ENCODE peak calls at places on chromosome 16, in nine cellular contexts. T, M, Y, S, N, Q, L, H and I are unnamed samples.

GRCh38 chr16:82530883-82531282 is 95.9 kb upstream of the CDH13 start:
- DNase-seq in H (no peak), M (no peak), S (no peak), Q (no peak), Y (no peak), L (no peak), T (no peak), N (no peak), I (no peak)

GRCh38 chr16:81237942-81238295 is 570 bp upstream of the BCO1 start:
- DNase-seq in N (no peak), S (no peak), T (no peak), Y (no peak), H (no peak), M (no peak), L (no peak), Q (no peak), I (no peak)

GRCh38 chr16:76946879-76947278 is 244.1 kb upstream of the MON1B start:
- DNase-seq in Y (peak; percentile 87), N (no peak), M (no peak), T (no peak), L (no peak), S (no peak), Q (peak; percentile 10), H (no peak), I (no peak)

GRCh38 chr16:14520753-14521152 is 109.3 kb downstream of the PARN start:
- DNase-seq in L (no peak), Y (no peak), T (no peak), S (no peak), H (no peak), M (no peak), Q (no peak), N (no peak), I (no peak)

GRCh38 chr16:79415983-79416641 is 184.4 kb downstream of the MAF start:
- DNase-seq in M (no peak), L (no peak), S (no peak), N (no peak), T (no peak), H (peak; percentile 20), Q (no peak), Y (no peak), I (no peak)

GRCh38 chr16:12087901-12088364 is 111.4 kb downstream of the SNX29 start:
- DNase-seq in S (no peak), H (peak; percentile 21), Y (peak; percentile 18), T (no peak), N (peak; percentile 15), M (no peak), L (no peak), Q (no peak), I (peak; percentile 47)

GRCh38 chr16:30349695-30350094 is 5.4 kb downstream of the CD2BP2 start:
- DNase-seq in L (no peak), N (no peak), Q (no peak), M (no peak), S (no peak), T (no peak), Y (no peak), H (no peak), I (no peak)

GRCh38 chr16:63913278-63913677 is 1208.6 kb downstream of the CDH11 start:
- DNase-seq in M (no peak), L (no peak), T (no peak), N (no peak), Y (no peak), S (no peak), Q (no peak), H (no peak), I (no peak)

GRCh38 chr16:10668322-10669045 is 26.2 kb downstream of the TEKT5 start:
- DNase-seq in T (peak; percentile 22), H (no peak), N (no peak), L (no peak), S (peak; percentile 14), Q (peak; percentile 47), M (peak; percentile 50), Y (peak; percentile 18), I (no peak)

GRCh38 chr16:22912654-22913053 is 98.7 kb downstream of the HS3ST2 start:
- DNase-seq in Y (no peak), S (no peak), N (no peak), T (no peak), Q (no peak), H (no peak), M (no peak), L (no peak), I (no peak)

GRCh38 chr16:57266531-57267268 is 17.8 kb downstream of the PLLP start:
- DNase-seq in N (no peak), H (peak; percentile 51), M (no peak), S (no peak), T (no peak), Q (no peak), Y (no peak), L (no peak), I (no peak)

GRCh38 chr16:25060920-25061319 is 45.8 kb upstream of the ARHGAP17 start:
- DNase-seq in Y (no peak), S (no peak), M (no peak), T (no peak), Q (no peak), H (peak; percentile 8), L (no peak), N (no peak), I (no peak)

GRCh38 chr16:88533381-88533831 is 36.8 kb upstream of the ZC3H18 start:
- DNase-seq in Q (no peak), S (no peak), H (no peak), T (no peak), N (no peak), L (no peak), M (no peak), Y (peak; percentile 39), I (peak; percentile 63)

GRCh38 chr16:19840524-19841110 is 44.0 kb downstream of the GPRC5B start:
- DNase-seq in H (no peak), S (no peak), N (no peak), T (no peak), L (no peak), M (no peak), Q (no peak), Y (no peak), I (no peak)

GRCh38 chr16:22335668-22336246 is 38.5 kb downstream of the POLR3E start:
- DNase-seq in S (no peak), L (no peak), Q (no peak), Y (no peak), T (no peak), H (no peak), N (no peak), M (no peak), I (no peak)

GRCh38 chr16:48965391-48965790 is 316.2 kb downstream of the CBLN1 start:
- DNase-seq in T (no peak), S (no peak), M (no peak), H (no peak), L (no peak), Q (no peak), Y (no peak), N (no peak), I (no peak)

GRCh38 chr16:70432800-70433455 is 6.0 kb downstream of the ST3GAL2 start:
- DNase-seq in L (no peak), M (no peak), Q (no peak), H (no peak), T (no peak), S (no peak), Y (no peak), N (peak; percentile 39), I (no peak)

GRCh38 chr16:20484726-20485125 is 33.4 kb downstream of the ACSM2A start:
- DNase-seq in T (no peak), Q (no peak), H (no peak), S (no peak), M (no peak), L (no peak), Y (no peak), N (no peak), I (no peak)

GRCh38 chr16:24610421-24610765 is 71.0 kb downstream of the RBBP6 start:
- DNase-seq in M (no peak), T (peak; percentile 16), Q (no peak), H (no peak), L (no peak), Y (peak; percentile 32), S (peak; percentile 9), N (no peak), I (peak; percentile 19)

GRCh38 chr16:65658339-65659275 is 536.7 kb upstream of the CDH11 start:
- DNase-seq in M (no peak), S (no peak), H (no peak), Y (peak; percentile 99), N (no peak), T (no peak), L (no peak), Q (no peak), I (no peak)

GRCh38 chr16:25007284-25007984 is 7.7 kb downstream of the ARHGAP17 start:
- DNase-seq in S (no peak), N (no peak), Q (no peak), T (no peak), Y (no peak), L (no peak), M (no peak), H (no peak), I (no peak)

GRCh38 chr16:67395458-67396158 is 2.3 kb upstream of the TPPP3 start:
- DNase-seq in H (no peak), Y (peak; percentile 32), S (no peak), L (no peak), N (no peak), M (no peak), Q (no peak), T (no peak), I (no peak)

GRCh38 chr16:19499006-19499405 is 22.9 kb downstream of the GDE1 start:
- DNase-seq in T (no peak), S (no peak), N (no peak), H (no peak), L (no peak), Q (no peak), M (no peak), Y (peak; percentile 58), I (no peak)

GRCh38 chr16:12061336-12062055 is 85.0 kb downstream of the SNX29 start:
- DNase-seq in N (no peak), Y (peak; percentile 40), L (no peak), M (no peak), T (no peak), Q (no peak), H (no peak), S (no peak), I (no peak)

GRCh38 chr16:67672739-67673662 is 6.4 kb downstream of the C16orf86 start:
- DNase-seq in H (peak; percentile 51), Q (peak; percentile 83), N (peak; percentile 58), T (no peak), M (peak; percentile 74), Y (peak; percentile 64), S (peak; percentile 47), L (no peak), I (peak; percentile 76)

GRCh38 chr16:66274335-66275110 is 92.0 kb upstream of the CDH5 start:
- DNase-seq in Y (peak; percentile 52), L (no peak), T (no peak), Q (no peak), H (no peak), S (no peak), N (no peak), M (no peak), I (peak; percentile 3)